ENCODE peak calls at places on chromosomes 1 and 21, in nine cellular contexts. One of them, this sample, is unnamed.

GRCh38 chr1:117670996-117671780 is 65.3 kb downstream of the TENT5C start:
- DNase-seq in MM.1S: no peak
- DNase-seq in neural progenitor cell: no peak
- DNase-seq in GM23338: no peak
- DNase-seq in hepatocyte: no peak
- DNase-seq in HCT116: no peak
- DNase-seq in OCI-LY7: no peak
- DNase-seq in SK-N-SH: no peak
- DNase-seq in PC-3: no peak
- DNase-seq in this sample: no peak

GRCh38 chr1:20962576-20963258 is 175.6 kb upstream of the HP1BP3 start:
- DNase-seq in MM.1S: no peak
- DNase-seq in neural progenitor cell: no peak
- DNase-seq in GM23338: no peak
- DNase-seq in hepatocyte: no peak
- DNase-seq in HCT116: no peak
- DNase-seq in OCI-LY7: no peak
- DNase-seq in SK-N-SH: no peak
- DNase-seq in PC-3: no peak
- DNase-seq in this sample: peak

GRCh38 chr1:6496360-6496704 is 4.9 kb upstream of the PLEKHG5 start:
- DNase-seq in MM.1S: no peak
- DNase-seq in neural progenitor cell: peak
- DNase-seq in GM23338: peak
- DNase-seq in hepatocyte: no peak
- DNase-seq in HCT116: no peak
- DNase-seq in OCI-LY7: no peak
- DNase-seq in SK-N-SH: peak
- DNase-seq in PC-3: no peak
- DNase-seq in this sample: peak

GRCh38 chr1:31798433-31799195 is 17.2 kb downstream of the SPOCD1 start:
- DNase-seq in MM.1S: no peak
- DNase-seq in neural progenitor cell: no peak
- DNase-seq in GM23338: no peak
- DNase-seq in hepatocyte: peak
- DNase-seq in HCT116: no peak
- DNase-seq in OCI-LY7: no peak
- DNase-seq in SK-N-SH: no peak
- DNase-seq in PC-3: peak
- DNase-seq in this sample: peak

GRCh38 chr1:170663441-170664282 is at the start of gene PRRX1:
- DNase-seq in MM.1S: no peak
- DNase-seq in neural progenitor cell: no peak
- DNase-seq in GM23338: no peak
- DNase-seq in hepatocyte: no peak
- DNase-seq in HCT116: no peak
- DNase-seq in OCI-LY7: no peak
- DNase-seq in SK-N-SH: no peak
- DNase-seq in PC-3: no peak
- DNase-seq in this sample: peak

GRCh38 chr1:231040019-231040799 is at the start of gene FAM89A:
- DNase-seq in MM.1S: peak
- DNase-seq in neural progenitor cell: peak
- DNase-seq in GM23338: peak
- DNase-seq in hepatocyte: peak
- DNase-seq in HCT116: peak
- DNase-seq in OCI-LY7: peak
- DNase-seq in SK-N-SH: peak
- DNase-seq in PC-3: peak
- DNase-seq in this sample: peak

GRCh38 chr21:27582246-27582945 is 615.5 kb upstream of the ADAMTS5 start:
- DNase-seq in MM.1S: no peak
- DNase-seq in neural progenitor cell: no peak
- DNase-seq in GM23338: no peak
- DNase-seq in hepatocyte: no peak
- DNase-seq in HCT116: no peak
- DNase-seq in OCI-LY7: no peak
- DNase-seq in SK-N-SH: no peak
- DNase-seq in PC-3: no peak
- DNase-seq in this sample: peak

GRCh38 chr21:44729336-44730027 is 18.1 kb upstream of the TSPEAR start:
- DNase-seq in MM.1S: no peak
- DNase-seq in neural progenitor cell: no peak
- DNase-seq in GM23338: no peak
- DNase-seq in hepatocyte: no peak
- DNase-seq in HCT116: no peak
- DNase-seq in OCI-LY7: no peak
- DNase-seq in SK-N-SH: no peak
- DNase-seq in PC-3: no peak
- DNase-seq in this sample: no peak

GRCh38 chr1:53369761-53370160 is 41.9 kb upstream of the LRP8 start:
- DNase-seq in MM.1S: no peak
- DNase-seq in neural progenitor cell: no peak
- DNase-seq in GM23338: no peak
- DNase-seq in hepatocyte: no peak
- DNase-seq in HCT116: no peak
- DNase-seq in OCI-LY7: no peak
- DNase-seq in SK-N-SH: no peak
- DNase-seq in PC-3: no peak
- DNase-seq in this sample: no peak

GRCh38 chr1:100428160-100428559 is 75.9 kb downstream of the CDC14A start:
- DNase-seq in MM.1S: no peak
- DNase-seq in neural progenitor cell: no peak
- DNase-seq in GM23338: no peak
- DNase-seq in hepatocyte: no peak
- DNase-seq in HCT116: no peak
- DNase-seq in OCI-LY7: no peak
- DNase-seq in SK-N-SH: no peak
- DNase-seq in PC-3: no peak
- DNase-seq in this sample: no peak

GRCh38 chr1:17012775-17013501 is 1.2 kb upstream of the ATP13A2 start:
- DNase-seq in MM.1S: no peak
- DNase-seq in neural progenitor cell: peak
- DNase-seq in GM23338: peak
- DNase-seq in hepatocyte: no peak
- DNase-seq in HCT116: no peak
- DNase-seq in OCI-LY7: no peak
- DNase-seq in SK-N-SH: no peak
- DNase-seq in PC-3: no peak
- DNase-seq in this sample: peak

GRCh38 chr1:165228676-165229075 is 127.8 kb downstream of the LMX1A start:
- DNase-seq in MM.1S: peak
- DNase-seq in neural progenitor cell: peak
- DNase-seq in GM23338: peak
- DNase-seq in hepatocyte: peak
- DNase-seq in HCT116: no peak
- DNase-seq in OCI-LY7: no peak
- DNase-seq in SK-N-SH: no peak
- DNase-seq in PC-3: peak
- DNase-seq in this sample: peak

GRCh38 chr1:30735124-30735523 is 11.7 kb upstream of the MATN1 start:
- DNase-seq in MM.1S: no peak
- DNase-seq in neural progenitor cell: no peak
- DNase-seq in GM23338: no peak
- DNase-seq in hepatocyte: no peak
- DNase-seq in HCT116: no peak
- DNase-seq in OCI-LY7: no peak
- DNase-seq in SK-N-SH: no peak
- DNase-seq in PC-3: no peak
- DNase-seq in this sample: no peak

GRCh38 chr1:228500901-228501871 is 14.0 kb downstream of the RNF187 start:
- DNase-seq in MM.1S: peak
- DNase-seq in neural progenitor cell: peak
- DNase-seq in GM23338: peak
- DNase-seq in hepatocyte: peak
- DNase-seq in HCT116: peak
- DNase-seq in OCI-LY7: peak
- DNase-seq in SK-N-SH: peak
- DNase-seq in PC-3: peak
- DNase-seq in this sample: peak

GRCh38 chr1:97281962-97282361 is 560.4 kb downstream of the PTBP2 start:
- DNase-seq in MM.1S: no peak
- DNase-seq in neural progenitor cell: no peak
- DNase-seq in GM23338: no peak
- DNase-seq in hepatocyte: no peak
- DNase-seq in HCT116: no peak
- DNase-seq in OCI-LY7: no peak
- DNase-seq in SK-N-SH: no peak
- DNase-seq in PC-3: no peak
- DNase-seq in this sample: no peak

GRCh38 chr1:39076127-39076798 is 50.1 kb downstream of the NDUFS5 start:
- DNase-seq in MM.1S: no peak
- DNase-seq in neural progenitor cell: no peak
- DNase-seq in GM23338: no peak
- DNase-seq in hepatocyte: peak
- DNase-seq in HCT116: no peak
- DNase-seq in OCI-LY7: no peak
- DNase-seq in SK-N-SH: no peak
- DNase-seq in PC-3: peak
- DNase-seq in this sample: peak

GRCh38 chr1:207034998-207035397 is 2.4 kb upstream of the C1orf116 start:
- DNase-seq in MM.1S: no peak
- DNase-seq in neural progenitor cell: no peak
- DNase-seq in GM23338: no peak
- DNase-seq in hepatocyte: peak
- DNase-seq in HCT116: no peak
- DNase-seq in OCI-LY7: no peak
- DNase-seq in SK-N-SH: no peak
- DNase-seq in PC-3: peak
- DNase-seq in this sample: peak

GRCh38 chr1:186904361-186904760 is 75.6 kb downstream of the PLA2G4A start:
- DNase-seq in MM.1S: no peak
- DNase-seq in neural progenitor cell: no peak
- DNase-seq in GM23338: no peak
- DNase-seq in hepatocyte: no peak
- DNase-seq in HCT116: no peak
- DNase-seq in OCI-LY7: no peak
- DNase-seq in SK-N-SH: no peak
- DNase-seq in PC-3: no peak
- DNase-seq in this sample: no peak

GRCh38 chr21:29321217-29321616 is 22.5 kb downstream of the BACH1 start:
- DNase-seq in MM.1S: no peak
- DNase-seq in neural progenitor cell: no peak
- DNase-seq in GM23338: no peak
- DNase-seq in hepatocyte: no peak
- DNase-seq in HCT116: no peak
- DNase-seq in OCI-LY7: no peak
- DNase-seq in SK-N-SH: no peak
- DNase-seq in PC-3: no peak
- DNase-seq in this sample: no peak

GRCh38 chr21:29320021-29320420 is 21.3 kb downstream of the BACH1 start:
- DNase-seq in MM.1S: no peak
- DNase-seq in neural progenitor cell: no peak
- DNase-seq in GM23338: no peak
- DNase-seq in hepatocyte: no peak
- DNase-seq in HCT116: no peak
- DNase-seq in OCI-LY7: no peak
- DNase-seq in SK-N-SH: no peak
- DNase-seq in PC-3: no peak
- DNase-seq in this sample: no peak

GRCh38 chr21:29316029-29316742 is 17.5 kb downstream of the BACH1 start:
- DNase-seq in MM.1S: no peak
- DNase-seq in neural progenitor cell: no peak
- DNase-seq in GM23338: no peak
- DNase-seq in hepatocyte: no peak
- DNase-seq in HCT116: no peak
- DNase-seq in OCI-LY7: no peak
- DNase-seq in SK-N-SH: no peak
- DNase-seq in PC-3: no peak
- DNase-seq in this sample: no peak

GRCh38 chr21:29316806-29317205 is 18.1 kb downstream of the BACH1 start:
- DNase-seq in MM.1S: no peak
- DNase-seq in neural progenitor cell: no peak
- DNase-seq in GM23338: no peak
- DNase-seq in hepatocyte: no peak
- DNase-seq in HCT116: no peak
- DNase-seq in OCI-LY7: no peak
- DNase-seq in SK-N-SH: no peak
- DNase-seq in PC-3: no peak
- DNase-seq in this sample: no peak

DNA sequence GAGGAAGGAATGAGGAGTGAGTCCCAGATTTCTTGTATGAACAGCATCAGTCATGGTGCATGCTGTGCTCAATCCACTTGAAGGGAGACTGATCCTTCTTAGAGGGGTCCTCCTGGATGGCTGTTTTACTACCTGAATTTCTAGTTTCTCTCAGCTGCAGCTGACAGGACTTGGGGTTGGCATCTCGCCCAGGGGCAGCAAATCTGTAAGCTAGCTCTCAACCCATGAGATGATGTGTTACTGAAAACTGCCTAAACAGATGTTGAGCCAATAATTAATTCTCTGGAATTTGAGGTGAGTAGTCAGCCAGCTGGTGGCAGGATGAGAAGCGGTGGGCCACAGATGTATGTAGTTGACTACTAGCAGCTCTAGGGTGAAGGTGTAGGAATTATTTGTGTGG is 19.6 kb downstream of the BACH1 start:
- DNase-seq in MM.1S: no peak
- DNase-seq in neural progenitor cell: no peak
- DNase-seq in GM23338: no peak
- DNase-seq in hepatocyte: no peak
- DNase-seq in HCT116: no peak
- DNase-seq in OCI-LY7: no peak
- DNase-seq in SK-N-SH: no peak
- DNase-seq in PC-3: no peak
- DNase-seq in this sample: peak
- TF ChIP-seq EZH2phosphoT487 in MM.1S: no peak
- TF ChIP-seq EZH2phosphoT487 in neural progenitor cell: no peak
- TF ChIP-seq EZH2phosphoT487 in GM23338: no peak
- TF ChIP-seq EZH2phosphoT487 in hepatocyte: no peak
- TF ChIP-seq EZH2phosphoT487 in HCT116: no peak
- TF ChIP-seq EZH2phosphoT487 in OCI-LY7: no peak
- TF ChIP-seq EZH2phosphoT487 in SK-N-SH: no peak
- TF ChIP-seq EZH2phosphoT487 in PC-3: no peak
- TF ChIP-seq EZH2phosphoT487 in this sample: no peak

GRCh38 chr1:1122078-1122811 is 6.4 kb upstream of the C1orf159 start:
- DNase-seq in MM.1S: peak
- DNase-seq in neural progenitor cell: peak
- DNase-seq in GM23338: peak
- DNase-seq in hepatocyte: peak
- DNase-seq in HCT116: peak
- DNase-seq in OCI-LY7: peak
- DNase-seq in SK-N-SH: peak
- DNase-seq in PC-3: peak
- DNase-seq in this sample: peak
- H3K4me3 ChIP-seq in MM.1S: peak
- H3K4me3 ChIP-seq in neural progenitor cell: no peak
- H3K4me3 ChIP-seq in GM23338: no peak
- H3K4me3 ChIP-seq in hepatocyte: no peak
- H3K4me3 ChIP-seq in HCT116: peak
- H3K4me3 ChIP-seq in OCI-LY7: peak
- H3K4me3 ChIP-seq in SK-N-SH: peak
- H3K4me3 ChIP-seq in PC-3: peak
- H3K4me3 ChIP-seq in this sample: peak

GRCh38 chr1:151284013-151284577 is 2.0 kb downstream of the ZNF687 start:
- DNase-seq in MM.1S: no peak
- DNase-seq in neural progenitor cell: no peak
- DNase-seq in GM23338: no peak
- DNase-seq in hepatocyte: no peak
- DNase-seq in HCT116: no peak
- DNase-seq in OCI-LY7: no peak
- DNase-seq in SK-N-SH: no peak
- DNase-seq in PC-3: no peak
- DNase-seq in this sample: no peak
- TF ChIP-seq EZH2phosphoT487 in MM.1S: no peak
- TF ChIP-seq EZH2phosphoT487 in neural progenitor cell: no peak
- TF ChIP-seq EZH2phosphoT487 in GM23338: no peak
- TF ChIP-seq EZH2phosphoT487 in hepatocyte: no peak
- TF ChIP-seq EZH2phosphoT487 in HCT116: no peak
- TF ChIP-seq EZH2phosphoT487 in OCI-LY7: no peak
- TF ChIP-seq EZH2phosphoT487 in SK-N-SH: no peak
- TF ChIP-seq EZH2phosphoT487 in PC-3: no peak
- TF ChIP-seq EZH2phosphoT487 in this sample: no peak

GRCh38 chr1:44777547-44777946 is 2.2 kb downstream of the RPS8 start:
- DNase-seq in MM.1S: no peak
- DNase-seq in neural progenitor cell: no peak
- DNase-seq in GM23338: no peak
- DNase-seq in hepatocyte: no peak
- DNase-seq in HCT116: no peak
- DNase-seq in OCI-LY7: no peak
- DNase-seq in SK-N-SH: no peak
- DNase-seq in PC-3: no peak
- DNase-seq in this sample: no peak
- H3K4me3 ChIP-seq in MM.1S: peak
- H3K4me3 ChIP-seq in neural progenitor cell: peak
- H3K4me3 ChIP-seq in GM23338: peak
- H3K4me3 ChIP-seq in hepatocyte: no peak
- H3K4me3 ChIP-seq in HCT116: peak
- H3K4me3 ChIP-seq in OCI-LY7: peak
- H3K4me3 ChIP-seq in SK-N-SH: peak
- H3K4me3 ChIP-seq in PC-3: peak
- H3K4me3 ChIP-seq in this sample: peak